ENCODE peak calls at places on chromosomes 5 and 9, in seven cellular contexts. R is hypothalamus, J is heart right ventricle, M is T-helper 2 cell, I is G401, G is HFFc6, D is NCI-H1694 treated with DMSO at 0.1 percent for 48 hours. T is an unnamed sample.

GRCh38 chr9:32823101-32823500 is 39.8 kb downstream of the TMEM215 start:
- DNase-seq in J (no peak), G (no peak), I (no peak), R (no peak), D (no peak), M (no peak), T (no peak)

GRCh38 chr9:1001838-1002237 is 25.4 kb downstream of the DMRT3 start:
- DNase-seq in J (no peak), M (no peak), G (peak; percentile 17), D (no peak), R (no peak), I (no peak), T (no peak)

GRCh38 chr5:87529486-87530076 is 116.9 kb upstream of the CCNH start:
- DNase-seq in R (no peak), G (no peak), D (no peak), I (no peak), J (no peak), M (no peak), T (no peak)

GRCh38 chr5:167207081-167207480 is 1084.4 kb upstream of the WWC1 start:
- DNase-seq in I (no peak), M (no peak), G (no peak), J (no peak), D (no peak), R (no peak), T (no peak)

GRCh38 chr5:10701567-10702039 is 59.4 kb downstream of the DAP start:
- DNase-seq in R (no peak), I (peak; percentile 29), D (peak; percentile 55), J (no peak), G (peak; percentile 60), M (peak; percentile 27), T (no peak)

GRCh38 chr5:134555223-134555790 is 29.8 kb downstream of the JADE2 start:
- DNase-seq in I (no peak), J (no peak), R (no peak), M (peak; percentile 41), G (no peak), D (no peak), T (no peak)

GRCh38 chr9:32378993-32379729 is 5.3 kb upstream of the ACO1 start:
- DNase-seq in G (peak; percentile 80), M (peak; percentile 78), I (peak; percentile 83), R (peak; percentile 38), D (peak; percentile 72), J (no peak), T (no peak)

GRCh38 chr9:17018001-17018491 is 116.8 kb upstream of the CNTLN start:
- DNase-seq in M (no peak), G (peak; percentile 88), I (no peak), J (peak; percentile 27), D (no peak), R (peak; percentile 28), T (no peak)

GRCh38 chr5:95153581-95153980 is 131.3 kb downstream of the MCTP1 start:
- DNase-seq in R (no peak), G (no peak), D (no peak), M (no peak), J (no peak), I (no peak), T (no peak)